ENCODE peak calls at places on chromosome 4, in six cellular contexts. M is MCF 10A, E is GM13976, O is progenitor cell of endocrine pancreas, A is IMR-90, D is fibroblast of the aortic adventitia. B is an unnamed sample.

GRCh38 chr4:176579233-176579632 is 213.5 kb downstream of the VEGFC start:
- DNase-seq in A (no peak), O (no peak), M (no peak), E (no peak), D (no peak), B (no peak)

GRCh38 chr4:136088231-136088630 is 1444.1 kb downstream of the PCDH18 start:
- DNase-seq in M (no peak), E (no peak), A (no peak), O (no peak), D (no peak), B (no peak)

GRCh38 chr4:27308379-27308778 is 447.7 kb downstream of the STIM2 start:
- DNase-seq in O (no peak), A (no peak), D (no peak), M (no peak), E (no peak), B (no peak)

GRCh38 chr4:69044247-69044646 is 52.0 kb upstream of the UGT2B7 start:
- DNase-seq in E (no peak), A (peak; percentile 35), M (no peak), O (no peak), D (peak; percentile 60), B (no peak)

GRCh38 chr4:26410385-26411293 is 79.6 kb downstream of the CCKAR start:
- DNase-seq in O (no peak), D (peak; percentile 79), E (peak; percentile 61), A (peak; percentile 63), M (peak; percentile 63), B (no peak)

GRCh38 chr4:91914176-91914804 is 389.5 kb upstream of the GRID2 start:
- DNase-seq in M (peak; percentile 43), E (no peak), O (no peak), A (no peak), D (no peak), B (no peak)

GRCh38 chr4:151541438-151542071 is 132.6 kb downstream of the FHIP1A start:
- DNase-seq in O (no peak), E (no peak), M (peak; percentile 88), D (peak; percentile 79), A (peak; percentile 58), B (no peak)

GRCh38 chr4:31193516-31193915 is 473.3 kb downstream of the PCDH7 start:
- DNase-seq in A (no peak), D (no peak), O (no peak), M (no peak), E (no peak), B (no peak)

GRCh38 chr4:182913036-182913435 is 4.2 kb downstream of the DCTD start:
- DNase-seq in M (no peak), A (no peak), E (no peak), O (no peak), D (no peak), B (no peak)

GRCh38 chr4:98448923-98449322 is 187.7 kb downstream of the RAP1GDS1 start:
- DNase-seq in A (no peak), O (no peak), D (no peak), E (no peak), M (no peak), B (no peak)

GRCh38 chr4:107800058-107800457 is 24.7 kb upstream of the SGMS2 start:
- DNase-seq in D (no peak), E (no peak), A (no peak), O (no peak), M (no peak), B (no peak)

GRCh38 chr4:140170299-140170698 is 16.3 kb upstream of the MAML3 start:
- DNase-seq in M (no peak), A (no peak), E (no peak), D (no peak), O (no peak), B (no peak)

GRCh38 chr4:25536577-25537325 is 118.9 kb upstream of the SLC34A2 start:
- DNase-seq in O (no peak), M (no peak), E (no peak), A (no peak), D (no peak), B (no peak)

GRCh38 chr4:26404597-26405323 is 83.9 kb downstream of the RBPJ start:
- DNase-seq in A (no peak), O (no peak), E (no peak), D (no peak), M (no peak), B (no peak)

GRCh38 chr4:102169345-102169744 is 175.9 kb downstream of the SLC39A8 start:
- DNase-seq in A (no peak), E (no peak), M (no peak), O (no peak), D (peak; percentile 6), B (no peak)

GRCh38 chr4:186712690-186713089 is 11.0 kb downstream of the FAT1 start:
- DNase-seq in M (peak; percentile 15), O (no peak), E (no peak), D (no peak), A (no peak), B (no peak)

GRCh38 chr4:5374994-5375393 is 323.7 kb downstream of the STK32B start:
- DNase-seq in D (no peak), A (no peak), M (no peak), O (no peak), E (no peak), B (no peak)

GRCh38 chr4:5374577-5374976 is 323.3 kb downstream of the STK32B start:
- DNase-seq in A (peak; percentile 15), M (no peak), E (no peak), D (no peak), O (no peak), B (no peak)

GRCh38 chr4:5376015-5376414 is 324.7 kb downstream of the STK32B start:
- DNase-seq in M (no peak), E (no peak), D (no peak), O (no peak), A (no peak), B (no peak)

GRCh38 chr4:5381981-5382441 is 326.3 kb downstream of the EVC2 start:
- DNase-seq in A (peak; percentile 94), O (no peak), D (no peak), E (no peak), M (peak; percentile 22), B (no peak)

DNA sequence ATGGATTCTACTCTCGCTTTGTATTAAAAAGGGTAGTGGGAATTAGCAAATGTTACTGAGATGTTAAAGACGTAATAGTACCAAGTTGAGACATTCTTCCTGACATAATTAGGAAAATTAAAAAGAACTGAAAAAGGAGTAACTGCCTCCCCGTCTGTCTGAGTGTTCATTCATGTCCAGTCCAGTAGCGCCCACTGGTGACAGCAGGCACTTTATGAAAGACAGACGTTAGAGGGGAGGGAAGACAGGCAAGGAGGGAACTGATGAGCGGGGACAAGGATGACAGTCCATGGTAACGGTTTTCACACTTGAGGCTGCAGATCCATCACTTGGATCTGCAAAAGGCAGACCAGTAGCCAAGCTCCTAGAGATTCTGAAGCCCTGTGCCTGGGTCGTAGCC is 326.7 kb downstream of the STK32B start:
- DNase-seq in M (peak; percentile 55), O (no peak), E (no peak), D (no peak), A (peak; percentile 15), B (no peak)
- TF ChIP-seq CTCF in M (no peak), O (no peak), E (no peak), D (no peak), A (peak; percentile 31), B (no peak)

GRCh38 chr4:4888695-4889094 is 29.2 kb downstream of the MSX1 start:
- DNase-seq in A (no peak), M (peak; percentile 18), E (no peak), D (no peak), O (no peak), B (no peak)
- TF ChIP-seq CTCF in A (no peak), M (peak; percentile 7), E (peak; percentile 19), D (no peak), O (no peak), B (no peak)

GRCh38 chr4:78776729-78777555 is 792 bp downstream of the BMP2K start:
- DNase-seq in E (peak; percentile 35), O (peak; percentile 19), M (peak; percentile 78), A (peak; percentile 71), D (peak; percentile 60), B (no peak)

GRCh38 chr4:78774395-78774794 is 1.8 kb upstream of the BMP2K start:
- DNase-seq in A (peak; percentile 49), M (no peak), O (no peak), E (peak; percentile 30), D (no peak), B (no peak)

GRCh38 chr4:78777556-78777900 is 1.4 kb downstream of the BMP2K start:
- DNase-seq in O (no peak), A (no peak), M (no peak), D (no peak), E (no peak), B (no peak)

GRCh38 chr4:78775278-78776030 is 696 bp upstream of the BMP2K start:
- DNase-seq in A (peak; percentile 80), E (peak; percentile 87), M (peak; percentile 80), D (peak; percentile 81), O (peak; percentile 73), B (peak; percentile 58)

GRCh38 chr4:78776031-78776728 is at the start of gene BMP2K:
- DNase-seq in D (peak; percentile 66), E (peak; percentile 90), M (peak; percentile 77), A (peak; percentile 66), O (peak; percentile 83), B (no peak)
- TF ChIP-seq CTCF in D (no peak), E (no peak), M (no peak), A (no peak), O (peak; percentile 45), B (no peak)

GRCh38 chr4:17173300-17173699 is 274.9 kb upstream of the LDB2 start:
- DNase-seq in E (no peak), A (no peak), D (no peak), M (no peak), O (no peak), B (no peak)
- TF ChIP-seq CTCF in E (no peak), A (no peak), D (peak; percentile 18), M (no peak), O (peak; percentile 31), B (no peak)

GRCh38 chr4:154927126-154927525 is 146.1 kb downstream of the RBM46 start:
- DNase-seq in A (no peak), E (no peak), M (no peak), O (no peak), D (no peak), B (no peak)
- TF ChIP-seq CTCF in A (no peak), E (no peak), M (no peak), O (no peak), D (no peak), B (no peak)

DNA sequence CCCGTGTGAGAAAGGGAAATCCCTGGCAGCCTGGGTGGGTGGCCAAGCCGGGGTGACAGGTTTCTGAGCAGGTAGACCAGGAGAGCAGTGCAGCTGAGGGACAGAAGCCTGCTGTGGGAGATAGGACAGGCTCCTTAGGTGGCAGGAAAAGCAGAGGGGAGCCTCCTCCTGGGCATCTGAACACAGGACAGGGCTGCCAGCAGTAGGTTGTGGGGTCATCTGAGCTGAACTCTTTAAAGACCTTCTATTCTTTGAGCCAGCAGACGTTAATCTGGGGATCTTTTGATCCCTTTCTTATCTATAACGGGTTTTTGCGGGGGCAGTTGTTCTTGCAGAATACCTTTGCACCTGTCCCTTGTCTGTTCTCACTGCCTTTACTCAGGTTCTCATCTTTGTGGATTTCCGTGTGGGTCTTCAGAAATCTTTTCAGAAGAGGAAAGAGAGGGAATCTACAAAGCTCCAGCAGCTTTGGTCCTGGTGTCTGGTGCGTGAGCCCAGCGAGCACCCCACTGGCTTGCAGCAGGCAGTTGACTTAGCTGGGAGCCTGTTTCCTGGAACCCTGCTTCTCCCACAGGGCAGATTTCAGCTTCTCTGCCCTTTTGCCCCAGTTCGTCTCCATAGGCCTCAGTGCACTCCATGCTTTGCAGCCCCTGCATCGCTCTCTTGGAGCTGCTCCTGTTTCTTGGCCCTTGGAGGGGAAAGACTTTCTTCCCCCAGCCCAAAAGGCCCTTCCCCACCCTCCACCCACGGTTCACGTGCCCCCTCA is 35.8 kb upstream of the TADA2B start:
- DNase-seq in D (no peak), E (no peak), O (no peak), A (no peak), M (no peak), B (no peak)
- TF ChIP-seq CTCF in D (no peak), E (no peak), O (no peak), A (no peak), M (no peak), B (no peak)

B was measured in omental fat pad.